ENCODE peak calls at places on chromosomes 5 and 9, in seven cellular contexts. L is HepG2, T is GM12878, Y is SK-N-SH, D is H1, B is HCT116, O is K562. Q is an unnamed sample.

GRCh38 chr5:181241393-181241975 is 2.2 kb downstream of the RACK1 start:
- DNase-seq in L (peak), T (no peak), Y (peak), D (no peak), B (no peak), O (peak), Q (no peak)

GRCh38 chr9:118318770-118319443 is 614.7 kb downstream of the TLR4 start:
- DNase-seq in L (no peak), T (no peak), Y (peak), D (no peak), B (no peak), O (no peak), Q (no peak)

GRCh38 chr5:24222866-24223265 is 421.9 kb downstream of the CDH10 start:
- DNase-seq in L (no peak), T (no peak), Y (no peak), D (no peak), B (no peak), O (no peak), Q (no peak)

GRCh38 chr5:136133416-136134383 is 1.1 kb downstream of the SMAD5 start:
- DNase-seq in L (peak), T (no peak), Y (peak), D (no peak), B (no peak), O (peak), Q (peak)

GRCh38 chr5:180253036-180253824 is 38.7 kb downstream of the MAPK9 start:
- DNase-seq in L (no peak), T (no peak), Y (no peak), D (no peak), B (no peak), O (no peak), Q (no peak)

GRCh38 chr9:18335825-18336224 is 138.1 kb upstream of the ADAMTSL1 start:
- DNase-seq in L (no peak), T (no peak), Y (no peak), D (no peak), B (no peak), O (no peak), Q (no peak)

GRCh38 chr9:18502546-18502945 is 28.6 kb downstream of the ADAMTSL1 start:
- DNase-seq in L (no peak), T (no peak), Y (no peak), D (no peak), B (no peak), O (no peak), Q (no peak)

GRCh38 chr9:37626708-37627293 is 24.0 kb upstream of the FRMPD1 start:
- DNase-seq in L (no peak), T (no peak), Y (no peak), D (no peak), B (no peak), O (no peak), Q (no peak)

GRCh38 chr9:69097053-69097452 is 61.5 kb downstream of the FXN start:
- DNase-seq in L (no peak), T (no peak), Y (no peak), D (no peak), B (no peak), O (no peak), Q (peak)

GRCh38 chr9:69215774-69216482 is 41.9 kb downstream of the TJP2 start:
- DNase-seq in L (no peak), T (no peak), Y (no peak), D (no peak), B (no peak), O (peak), Q (no peak)

GRCh38 chr5:147303976-147304375 is 69.2 kb downstream of the STK32A start:
- DNase-seq in L (no peak), T (no peak), Y (no peak), D (no peak), B (peak), O (no peak), Q (no peak)

GRCh38 chr9:131627326-131627845 is 82.1 kb downstream of the PRRT1B start:
- DNase-seq in L (no peak), T (no peak), Y (no peak), D (no peak), B (no peak), O (no peak), Q (no peak)

GRCh38 chr5:174073088-174073487 is 27.6 kb downstream of the NSG2 start:
- DNase-seq in L (no peak), T (no peak), Y (no peak), D (no peak), B (no peak), O (no peak), Q (no peak)

GRCh38 chr9:113853333-113853732 is 22.8 kb upstream of the ZNF618 start:
- DNase-seq in L (peak), T (no peak), Y (no peak), D (no peak), B (no peak), O (peak), Q (peak)

GRCh38 chr5:142767925-142768324 is 2.3 kb upstream of the ARHGAP26 start:
- DNase-seq in L (no peak), T (no peak), Y (no peak), D (no peak), B (no peak), O (no peak), Q (peak)

GRCh38 chr5:153352685-153353219 is 137.7 kb upstream of the GRIA1 start:
- DNase-seq in L (no peak), T (peak), Y (no peak), D (no peak), B (no peak), O (no peak), Q (no peak)

GRCh38 chr5:117220730-117221129 is 646.1 kb upstream of the SEMA6A start:
- DNase-seq in L (no peak), T (no peak), Y (no peak), D (no peak), B (no peak), O (no peak), Q (no peak)
- TF ChIP-seq JUND in L (no peak), T (no peak), Y (no peak), D (no peak), B (no peak), O (no peak), Q (no peak)

DNA sequence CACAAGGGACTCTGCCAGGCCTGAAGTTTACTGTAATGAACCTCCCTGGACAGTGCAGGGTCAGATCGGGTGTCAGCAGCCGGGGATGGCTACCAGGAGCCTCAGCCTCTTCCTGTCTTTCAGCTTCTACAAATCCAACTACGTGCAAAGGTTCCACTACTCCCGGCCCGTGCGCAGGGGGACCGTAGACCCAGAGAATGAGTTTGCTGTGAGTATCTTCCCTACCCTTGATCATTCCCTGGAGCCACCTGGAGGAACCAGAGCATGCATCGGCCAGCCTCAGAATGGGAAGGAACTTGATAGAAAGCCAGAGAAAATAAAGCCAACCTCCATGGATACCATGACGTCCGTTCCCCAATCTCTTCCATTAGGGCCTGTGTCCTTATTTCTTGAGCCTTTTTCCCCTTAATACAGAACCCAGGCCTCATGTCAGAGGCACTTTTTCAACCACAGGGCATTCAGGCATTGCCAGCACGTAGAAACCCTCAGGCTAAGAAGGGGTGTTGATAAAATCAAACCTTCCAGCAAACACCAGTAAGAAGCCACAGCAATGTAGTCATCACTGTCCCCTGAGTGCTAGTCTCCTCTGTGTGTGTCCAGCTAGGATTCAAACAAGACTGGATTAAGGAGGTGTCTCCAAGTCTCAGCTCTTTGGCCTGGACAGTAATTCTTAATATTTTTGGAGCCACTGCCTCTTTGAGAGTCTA is 49.0 kb upstream of the FOXI1 start:
- DNase-seq in L (no peak), T (no peak), Y (no peak), D (no peak), B (no peak), O (no peak), Q (peak)
- TF ChIP-seq JUND in L (no peak), T (no peak), Y (no peak), D (no peak), B (no peak), O (no peak), Q (no peak)

GRCh38 chr5:103037673-103038455 is 82.1 kb downstream of the GIN1 start:
- DNase-seq in L (no peak), T (no peak), Y (no peak), D (no peak), B (no peak), O (no peak), Q (peak)
- TF ChIP-seq JUND in L (no peak), T (no peak), Y (no peak), D (no peak), B (no peak), O (no peak), Q (no peak)

DNA sequence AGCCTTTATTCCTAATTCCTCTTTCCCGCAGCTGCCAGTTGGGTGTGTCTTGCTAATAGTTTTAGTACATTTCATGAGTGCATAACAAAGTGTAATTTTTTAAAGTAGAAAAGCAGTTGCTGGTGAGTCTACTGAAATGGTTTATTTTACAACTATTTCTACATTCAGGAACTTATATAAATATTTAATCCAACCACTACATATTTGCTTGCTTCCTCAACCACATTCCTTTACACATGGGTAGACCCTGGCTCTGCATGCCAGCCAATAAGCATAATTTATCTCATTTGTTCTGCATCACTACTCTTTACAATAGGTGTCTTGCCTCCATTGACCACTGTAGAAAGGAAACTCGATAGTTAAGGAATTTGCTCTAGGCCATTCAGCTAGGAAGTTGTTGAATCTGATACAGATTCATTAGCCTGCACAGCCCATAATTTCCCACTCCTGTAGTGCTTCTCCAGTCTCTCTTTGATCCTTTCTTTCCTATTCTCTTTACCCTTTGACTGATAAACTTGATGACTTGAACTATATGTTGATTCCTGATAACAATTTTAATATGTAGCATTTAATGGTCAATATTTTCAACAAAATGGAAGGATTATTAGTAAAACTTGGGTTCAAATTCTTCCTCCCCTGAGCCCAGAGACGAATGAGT is 342.5 kb upstream of the ACTBL2 start:
- DNase-seq in L (no peak), T (no peak), Y (no peak), D (no peak), B (no peak), O (no peak), Q (no peak)
- TF ChIP-seq JUND in L (no peak), T (no peak), Y (peak), D (no peak), B (no peak), O (no peak), Q (no peak)

DNA sequence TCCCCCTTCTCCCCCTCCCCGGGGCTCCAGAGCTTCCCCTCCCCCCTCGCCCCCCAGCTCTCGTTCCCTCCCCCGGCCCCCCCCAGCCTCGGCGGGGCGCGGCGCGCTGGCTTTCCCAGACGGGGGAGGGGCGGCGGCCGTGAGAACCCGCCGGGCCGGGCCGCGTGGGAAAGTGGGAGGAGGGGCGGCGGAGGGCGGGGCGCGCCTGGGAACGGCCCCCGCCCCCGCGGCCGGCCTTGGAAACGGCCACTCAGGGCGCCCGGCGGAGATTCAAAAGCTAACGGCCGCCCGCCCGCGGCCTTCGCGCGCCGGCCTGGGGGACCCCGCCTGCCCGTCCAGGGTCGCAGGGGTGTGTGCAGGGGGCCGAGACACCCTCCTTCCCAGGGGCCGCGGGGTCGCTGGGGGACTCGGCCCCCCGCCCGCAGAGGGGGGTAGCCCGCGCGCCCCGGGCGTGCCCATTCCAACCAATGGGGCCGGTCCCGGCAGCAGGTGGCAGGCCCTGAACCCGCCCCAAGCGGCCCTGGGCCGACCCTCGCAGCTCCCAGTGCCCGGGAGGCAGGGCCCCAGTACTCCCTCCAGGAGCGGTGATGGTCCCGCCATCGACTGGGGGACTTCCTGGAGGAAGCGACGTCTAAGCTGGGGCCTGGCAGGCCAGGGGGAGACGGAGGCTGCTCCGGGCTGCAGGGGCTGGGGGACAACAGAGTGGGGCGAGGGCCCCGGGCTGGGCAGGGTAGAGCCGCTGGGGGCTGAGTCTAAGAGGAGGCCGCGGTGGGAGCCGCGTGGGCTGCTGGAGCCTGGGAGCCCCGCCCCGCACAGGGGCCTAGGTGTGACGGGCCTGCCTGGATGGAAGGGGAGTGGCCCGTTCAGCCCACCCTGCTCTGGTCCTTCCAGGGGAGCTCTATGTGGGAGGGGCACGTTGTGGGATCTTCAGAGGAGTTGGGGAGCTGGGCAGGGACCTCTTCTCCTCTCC is 14.2 kb upstream of the NRARP start:
- DNase-seq in L (no peak), T (no peak), Y (peak), D (no peak), B (no peak), O (peak), Q (peak)
- TF ChIP-seq JUND in L (no peak), T (no peak), Y (no peak), D (no peak), B (no peak), O (no peak), Q (no peak)

DNA sequence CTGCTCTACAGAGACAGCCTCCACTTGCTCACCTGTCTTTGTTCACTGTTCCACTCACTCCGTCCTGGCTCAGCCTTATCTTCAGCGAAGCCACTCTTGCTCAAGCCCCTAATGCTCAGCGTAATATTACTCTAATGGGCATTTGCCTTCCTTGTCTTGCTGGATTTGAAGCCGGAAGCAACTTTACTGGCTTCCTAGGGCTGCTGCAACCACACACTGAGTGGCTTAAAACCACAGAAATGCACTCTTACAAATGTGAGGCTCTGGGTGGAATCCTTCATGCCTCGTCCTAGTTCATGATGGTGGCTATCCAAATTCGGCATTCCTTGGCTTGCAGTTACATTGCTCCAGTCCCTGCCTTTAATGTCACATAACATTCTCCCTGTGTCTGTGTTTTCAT is 85.5 kb upstream of the MARCHF11 start:
- DNase-seq in L (no peak), T (no peak), Y (no peak), D (no peak), B (no peak), O (no peak), Q (no peak)
- TF ChIP-seq JUND in L (no peak), T (no peak), Y (no peak), D (no peak), B (no peak), O (no peak), Q (no peak)

GRCh38 chr5:84693256-84693655 is 308.6 kb upstream of the EDIL3 start:
- DNase-seq in L (no peak), T (no peak), Y (no peak), D (no peak), B (no peak), O (no peak), Q (no peak)
- TF ChIP-seq JUND in L (no peak), T (no peak), Y (no peak), D (no peak), B (no peak), O (no peak), Q (no peak)

DNA sequence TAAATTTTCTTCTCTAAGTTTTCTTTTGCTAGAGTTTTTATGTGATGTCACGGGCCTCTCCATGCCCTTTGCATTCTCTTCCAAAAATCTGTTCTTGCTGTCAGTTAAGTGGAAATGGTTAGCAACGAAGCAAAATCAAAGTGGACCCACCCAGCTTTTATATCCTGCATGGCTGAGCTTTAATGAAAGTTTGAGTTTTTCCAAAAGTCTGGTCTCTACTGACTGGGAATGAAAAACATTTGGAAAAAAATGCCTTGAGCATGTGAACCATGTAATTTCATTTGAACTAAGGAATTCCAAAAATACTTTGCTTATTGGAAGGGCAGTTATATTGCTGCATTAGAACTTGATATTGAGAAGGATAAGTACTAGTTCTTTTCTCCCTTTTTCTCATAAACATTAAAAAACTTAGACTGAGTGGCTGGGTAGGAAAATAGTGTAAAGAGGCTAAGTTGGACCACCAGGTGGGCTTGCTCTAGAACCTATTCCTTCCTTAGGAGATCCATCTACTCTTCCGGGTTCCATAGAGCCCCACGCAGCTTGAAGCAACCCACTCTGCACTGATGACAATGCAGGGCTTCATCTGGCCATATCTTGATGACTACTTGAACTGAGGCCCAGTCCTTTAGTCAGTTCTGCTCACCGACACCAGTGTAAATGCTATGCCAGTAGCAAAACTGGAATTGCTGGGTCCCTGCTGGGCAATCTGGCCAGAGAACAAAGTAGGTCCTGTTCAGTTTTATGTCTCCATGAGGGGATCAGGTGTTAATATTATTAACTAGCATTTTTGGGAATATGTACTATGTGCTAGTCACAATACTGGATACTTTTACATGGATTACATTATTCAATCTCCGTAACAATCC is 17.4 kb upstream of the RIC1 start:
- DNase-seq in L (no peak), T (no peak), Y (no peak), D (no peak), B (no peak), O (no peak), Q (no peak)
- TF ChIP-seq JUND in L (no peak), T (no peak), Y (no peak), D (no peak), B (no peak), O (no peak), Q (no peak)